ENCODE peak calls at places on chromosome 21, in ten cellular contexts. W is stimulated activated CD8-positive, alpha-beta memory T cell treated with anti-CD3 and anti-CD28 coated beads, Interleukin-15, amount 100 ng/mL, for 1 hour; P is GM23248; I is T-helper 1 cell; G is CMK; R is CD8-positive, alpha-beta memory T cell; E is left ventricle myocardium inferior; F is AG10803; Z is naive B cell; H is pancreas. M is an unnamed sample.

GRCh38 chr21:42645211-42646075 is 8.0 kb upstream of the PDE9A start:
- DNase-seq in P (no peak), R (no peak), E (no peak), W (no peak), I (no peak), G (no peak), Z (no peak), H (no peak), F (no peak), M (no peak)

GRCh38 chr21:36976882-36977651 is 10.6 kb upstream of the HLCS start:
- DNase-seq in H (peak; percentile 25), I (no peak), Z (peak; percentile 55), W (no peak), E (no peak), R (peak; percentile 3), F (peak; percentile 73), G (peak; percentile 52), P (peak; percentile 84), M (no peak)

GRCh38 chr21:34886554-34887385 is 162.3 kb downstream of the RUNX1 start:
- DNase-seq in F (peak; percentile 33), G (no peak), H (no peak), W (no peak), I (no peak), E (peak; percentile 27), R (no peak), Z (peak; percentile 45), P (peak; percentile 50), M (no peak)

GRCh38 chr21:34965200-34966174 is 83.6 kb downstream of the RUNX1 start:
- DNase-seq in G (no peak), F (peak; percentile 69), H (no peak), E (no peak), P (peak; percentile 76), R (no peak), Z (no peak), W (no peak), I (no peak), M (no peak)

GRCh38 chr21:20802631-20803260 is 195.5 kb upstream of the NCAM2 start:
- DNase-seq in F (no peak), I (no peak), W (no peak), G (no peak), R (no peak), E (no peak), P (no peak), H (no peak), Z (no peak), M (no peak)

GRCh38 chr21:43967981-43968380 is 44.1 kb upstream of the TRAPPC10 start:
- DNase-seq in H (no peak), G (no peak), P (no peak), Z (no peak), E (no peak), F (no peak), W (no peak), R (no peak), I (no peak), M (no peak)

GRCh38 chr21:41943468-41944250 is 10.2 kb downstream of the C2CD2 start:
- DNase-seq in G (no peak), F (no peak), W (no peak), R (no peak), Z (no peak), I (no peak), H (no peak), P (no peak), E (no peak), M (no peak)

GRCh38 chr21:40846057-40846456 is 901 bp downstream of the DSCAM start:
- DNase-seq in G (no peak), P (no peak), R (no peak), H (no peak), W (no peak), E (no peak), I (no peak), F (no peak), Z (no peak), M (no peak)

GRCh38 chr21:16115461-16115860 is 385.7 kb downstream of the USP25 start:
- DNase-seq in I (no peak), P (no peak), R (no peak), G (no peak), H (no peak), Z (no peak), W (no peak), E (no peak), F (no peak), M (no peak)

GRCh38 chr21:44416193-44416592 is 39.1 kb upstream of the LRRC3 start:
- DNase-seq in R (no peak), E (no peak), W (no peak), I (no peak), Z (no peak), G (no peak), H (no peak), P (no peak), F (no peak), M (no peak)

GRCh38 chr21:33948096-33948950 is 32.7 kb upstream of the ATP5PO start:
- DNase-seq in R (peak; percentile 78), I (peak; percentile 77), F (peak; percentile 39), Z (no peak), H (peak; percentile 43), W (peak; percentile 61), P (peak; percentile 79), E (peak; percentile 31), G (no peak), M (peak; percentile 64)

GRCh38 chr21:16029065-16029464 is 299.3 kb downstream of the USP25 start:
- DNase-seq in E (no peak), Z (no peak), H (no peak), G (no peak), W (no peak), P (no peak), F (no peak), R (no peak), I (no peak), M (no peak)

M was measured in central memory CD8-positive, alpha-beta T cell.